ENCODE peak calls at places on chromosomes 5 and 9, in eight cellular contexts. H is HS-5, P is H7, D is NCI-H1436, B is GM23338, K is neural progenitor cell, V is iPS DF 19.7, M is dorsolateral prefrontal cortex. I is an unnamed sample.

GRCh38 chr5:156474251-156474650 is 147.3 kb downstream of the SGCD start:
- DNase-seq in H (no peak), P (no peak), D (no peak), B (peak; percentile 19), K (peak; percentile 13), V (no peak), M (peak; percentile 69), I (no peak)

GRCh38 chr9:91298304-91298703 is 63.4 kb downstream of the AUH start:
- DNase-seq in H (no peak), P (no peak), D (no peak), B (no peak), K (no peak), V (no peak), M (no peak), I (no peak)

GRCh38 chr5:64973226-64973625 is 204.5 kb downstream of the CWC27 start:
- DNase-seq in H (no peak), P (no peak), D (no peak), B (no peak), K (no peak), V (no peak), M (no peak), I (no peak)

GRCh38 chr5:89968870-89969472 is 440.6 kb downstream of the CETN3 start:
- DNase-seq in H (no peak), P (no peak), D (no peak), B (no peak), K (no peak), V (no peak), M (no peak), I (no peak)

GRCh38 chr5:54905942-54906537 is 79.4 kb downstream of the ESM1 start:
- DNase-seq in H (no peak), P (peak; percentile 41), D (no peak), B (peak; percentile 87), K (peak; percentile 82), V (no peak), M (no peak), I (peak; percentile 58)

GRCh38 chr5:151198861-151199260 is 25.0 kb downstream of the CCDC69 start:
- DNase-seq in H (no peak), P (no peak), D (no peak), B (peak; percentile 15), K (no peak), V (no peak), M (no peak), I (no peak)

GRCh38 chr5:177545487-177546261 is 8.7 kb downstream of the FAM193B start:
- DNase-seq in H (peak; percentile 76), P (no peak), D (no peak), B (no peak), K (no peak), V (no peak), M (no peak), I (no peak)

GRCh38 chr9:130199605-130200004 is 27.4 kb downstream of the NCS1 start:
- DNase-seq in H (no peak), P (no peak), D (no peak), B (no peak), K (no peak), V (no peak), M (no peak), I (no peak)

GRCh38 chr5:142167458-142167857 is 58.9 kb downstream of the NDFIP1 start:
- DNase-seq in H (no peak), P (no peak), D (no peak), B (no peak), K (no peak), V (no peak), M (no peak), I (no peak)

GRCh38 chr9:131046093-131046380 is 37.1 kb downstream of the LAMC3 start:
- DNase-seq in H (no peak), P (no peak), D (no peak), B (no peak), K (no peak), V (no peak), M (no peak), I (no peak)

GRCh38 chr9:134485653-134486052 is 155.9 kb upstream of the COL5A1 start:
- DNase-seq in H (no peak), P (no peak), D (no peak), B (no peak), K (no peak), V (no peak), M (no peak), I (no peak)

GRCh38 chr9:133709716-133710571 is 28.2 kb downstream of the SARDH start:
- DNase-seq in H (no peak), P (peak; percentile 34), D (no peak), B (no peak), K (no peak), V (no peak), M (peak; percentile 37), I (no peak)

GRCh38 chr5:68456756-68457217 is 241.2 kb downstream of the PIK3R1 start:
- DNase-seq in H (no peak), P (no peak), D (no peak), B (no peak), K (no peak), V (no peak), M (no peak), I (no peak)

GRCh38 chr5:116652196-116652729 is 77.6 kb upstream of the SEMA6A start:
- DNase-seq in H (no peak), P (peak; percentile 39), D (peak; percentile 91), B (peak; percentile 88), K (peak; percentile 56), V (peak; percentile 47), M (peak; percentile 80), I (peak; percentile 25)

GRCh38 chr5:179870403-179870903 is 11.8 kb upstream of the MRNIP start:
- DNase-seq in H (no peak), P (peak; percentile 93), D (no peak), B (peak; percentile 78), K (peak; percentile 79), V (peak; percentile 65), M (no peak), I (no peak)

GRCh38 chr5:39523821-39524220 is 99.0 kb upstream of the DAB2 start:
- DNase-seq in H (peak; percentile 88), P (no peak), D (no peak), B (no peak), K (no peak), V (no peak), M (no peak), I (no peak)